ENCODE peak calls at places on chromosomes 6 and 20, in five cellular contexts. G is AG04449, H is astrocyte of the spinal cord, F is right lobe of liver, Q is cardiac fibroblast. E is an unnamed sample.

GRCh38 chr6:142518126-142518525 is 216.3 kb downstream of the ADGRG6 start:
- DNase-seq in Q (peak), G (no peak), H (no peak), F (no peak), E (no peak)

GRCh38 chr6:35663001-35663400 is 25.7 kb downstream of the FKBP5 start:
- DNase-seq in F (no peak), H (peak), G (no peak), Q (no peak), E (no peak)

GRCh38 chr6:163427498-163428254 is 13.2 kb downstream of the QKI start:
- DNase-seq in H (peak), G (peak), Q (peak), F (no peak), E (no peak)

GRCh38 chr6:126804255-126805064 is 314.0 kb upstream of the RSPO3 start:
- DNase-seq in Q (peak), H (peak), G (no peak), F (peak), E (peak)

GRCh38 chr6:84860954-84861353 is 96.6 kb upstream of the TBX18 start:
- DNase-seq in F (no peak), G (no peak), H (no peak), Q (no peak), E (no peak)

GRCh38 chr6:63705707-63706106 is 70.1 kb downstream of the PHF3 start:
- DNase-seq in H (no peak), F (no peak), G (no peak), Q (no peak), E (no peak)

GRCh38 chr6:32086661-32087573 is 22.2 kb downstream of the TNXB start:
- DNase-seq in G (no peak), Q (peak), H (peak), F (peak), E (peak)

GRCh38 chr6:5744497-5744896 is 262.2 kb downstream of the NRN1 start:
- DNase-seq in Q (peak), H (no peak), F (no peak), G (no peak), E (no peak)

GRCh38 chr20:14829897-14830296 is 492.5 kb upstream of the FLRT3 start:
- DNase-seq in H (no peak), G (no peak), Q (no peak), F (no peak), E (no peak)

GRCh38 chr6:3337521-3338350 is 79.0 kb downstream of the PSMG4 start:
- DNase-seq in G (no peak), H (no peak), F (no peak), Q (no peak), E (no peak)

GRCh38 chr6:10977231-10977968 is 66.7 kb downstream of the ELOVL2 start:
- DNase-seq in H (no peak), G (no peak), Q (no peak), F (no peak), E (no peak)

GRCh38 chr6:25389501-25389900 is 110.3 kb downstream of the CARMIL1 start:
- DNase-seq in Q (peak), G (no peak), H (peak), F (no peak), E (peak)

GRCh38 chr20:22908944-22909343 is 126.2 kb upstream of the SSTR4 start:
- DNase-seq in F (no peak), Q (no peak), H (no peak), G (no peak), E (no peak)

GRCh38 chr6:150143521-150144293 is 863 bp downstream of the PPP1R14C start:
- DNase-seq in G (no peak), F (no peak), Q (no peak), H (no peak), E (no peak)

GRCh38 chr6:150140236-150140969 is 2.4 kb upstream of the PPP1R14C start:
- DNase-seq in H (no peak), G (no peak), Q (no peak), F (no peak), E (no peak)

GRCh38 chr6:150144294-150144868 is 1.5 kb downstream of the PPP1R14C start:
- DNase-seq in H (no peak), F (no peak), G (no peak), Q (no peak), E (no peak)

GRCh38 chr6:150142657-150143501 is at the start of gene PPP1R14C:
- DNase-seq in Q (peak), F (no peak), H (no peak), G (no peak), E (no peak)

GRCh38 chr6:150142304-150142656 is 564 bp upstream of the PPP1R14C start:
- DNase-seq in H (no peak), G (no peak), Q (peak), F (no peak), E (peak)
- H3K4me3 ChIP-seq in H (peak), G (peak), Q (peak), F (peak), E (peak)

GRCh38 chr20:58429303-58429702 is 40.3 kb downstream of the VAPB start:
- DNase-seq in F (no peak), Q (no peak), G (no peak), H (no peak), E (no peak)
- TF ChIP-seq CTCF in F (peak), Q (no peak), G (no peak), H (no peak), E (no peak)

GRCh38 chr6:106702046-106702445 is 72.7 kb downstream of the QRSL1 start:
- DNase-seq in H (no peak), F (no peak), Q (no peak), G (no peak), E (no peak)
- H3K4me3 ChIP-seq in H (no peak), F (no peak), Q (no peak), G (no peak), E (no peak)

GRCh38 chr6:149484733-149485700 is at the start of gene ZC3H12D:
- DNase-seq in F (no peak), Q (peak), G (no peak), H (peak), E (peak)
- TF ChIP-seq CTCF in F (no peak), Q (peak), G (no peak), H (no peak), E (peak)

DNA sequence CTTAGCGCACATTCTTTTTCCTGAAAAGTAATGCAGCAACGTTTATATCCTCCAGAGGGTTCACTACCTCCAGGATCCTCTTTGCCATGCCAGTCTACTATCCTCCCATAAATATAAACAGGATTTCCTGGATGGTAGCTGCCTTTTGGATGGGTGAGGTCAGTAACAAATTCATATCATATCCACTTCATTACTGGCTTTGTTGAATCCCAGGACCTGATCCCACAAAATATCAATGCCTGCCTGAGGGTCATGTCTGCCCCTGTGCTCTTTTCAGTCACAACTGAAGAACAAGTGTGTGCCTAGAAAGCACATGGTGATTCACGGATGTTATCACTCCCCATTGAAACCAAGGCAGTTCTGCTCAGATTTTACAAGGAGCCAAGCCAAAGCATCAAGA is 30.3 kb downstream of the ADGRF5 start:
- DNase-seq in F (no peak), Q (no peak), H (no peak), G (no peak), E (no peak)
- H3K4me3 ChIP-seq in F (no peak), Q (no peak), H (no peak), G (no peak), E (no peak)

DNA sequence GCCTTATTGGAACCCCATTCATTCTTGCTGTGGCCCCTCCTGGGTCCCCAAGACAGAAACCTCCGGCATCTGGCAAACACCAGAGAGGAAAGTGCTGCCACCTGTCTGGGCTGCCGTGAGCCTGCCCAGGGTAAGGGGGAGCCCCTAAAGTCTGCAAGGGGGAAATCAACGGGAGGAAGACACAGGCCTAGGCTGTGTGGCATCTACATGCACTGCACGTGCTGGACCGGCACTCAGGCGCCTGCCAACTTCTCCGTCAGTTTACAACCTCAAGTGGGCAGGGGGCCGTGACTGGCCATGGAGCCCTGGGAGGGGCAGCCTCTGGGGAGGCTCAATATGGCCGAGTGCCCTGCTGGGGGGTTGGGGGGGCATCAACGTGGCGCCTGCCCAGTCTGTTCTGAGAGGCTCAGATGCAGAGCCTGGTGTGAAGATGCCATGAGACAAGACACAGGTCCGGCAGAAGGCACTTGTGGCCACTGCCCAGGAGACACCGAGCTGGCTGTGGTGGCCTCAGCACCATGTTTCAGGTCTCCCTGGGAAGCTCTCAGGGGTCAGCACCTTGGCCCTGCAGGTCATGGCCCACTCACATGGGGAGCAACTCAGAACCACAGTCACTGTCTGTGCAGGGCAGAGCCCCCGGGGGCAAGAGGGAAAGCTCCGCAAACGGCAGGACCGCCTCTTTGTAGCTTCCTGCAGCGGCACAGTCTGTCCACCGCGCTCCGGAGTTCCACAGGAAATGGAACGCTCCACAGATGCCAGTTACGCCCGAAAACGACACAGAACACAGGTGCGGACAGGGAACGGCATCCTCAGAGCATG is 8.4 kb downstream of the UCKL1 start:
- DNase-seq in Q (no peak), H (no peak), G (no peak), F (no peak), E (no peak)
- TF ChIP-seq CTCF in Q (no peak), H (no peak), G (no peak), F (no peak), E (no peak)

GRCh38 chr6:33738879-33739278 is 7.8 kb downstream of the IP6K3 start:
- DNase-seq in G (no peak), F (no peak), H (no peak), Q (no peak), E (no peak)

GRCh38 chr6:33740204-33740608 is 6.5 kb downstream of the IP6K3 start:
- DNase-seq in F (peak), H (no peak), Q (peak), G (no peak), E (no peak)

GRCh38 chr6:33742092-33742491 is 4.6 kb downstream of the IP6K3 start:
- DNase-seq in G (no peak), F (no peak), Q (no peak), H (no peak), E (no peak)

GRCh38 chr6:33739611-33740010 is 7.1 kb downstream of the IP6K3 start:
- DNase-seq in G (no peak), H (no peak), F (peak), Q (no peak), E (no peak)

DNA sequence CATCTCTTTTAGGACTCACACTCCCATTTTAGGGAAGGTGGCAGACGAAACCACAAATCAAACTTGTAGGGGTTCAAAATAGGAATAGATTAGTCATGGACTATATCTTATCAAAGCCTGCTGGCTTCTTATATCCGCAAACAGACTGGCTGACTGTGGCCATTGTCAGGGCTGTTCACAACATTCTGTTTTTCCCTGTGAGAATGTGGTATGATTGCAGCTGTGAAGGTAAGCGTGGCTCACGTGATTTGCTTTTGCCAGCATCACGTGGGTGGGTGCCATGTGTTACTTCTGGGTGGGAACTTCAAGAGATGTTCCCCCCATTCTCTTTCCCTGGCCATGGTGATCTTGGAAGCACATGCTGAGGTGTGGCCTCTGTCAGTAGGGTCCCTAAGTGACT is 5.9 kb downstream of the IP6K3 start:
- DNase-seq in G (no peak), H (no peak), F (no peak), Q (no peak), E (no peak)
- H3K4me3 ChIP-seq in G (no peak), H (no peak), F (no peak), Q (no peak), E (no peak)

GRCh38 chr20:2914160-2914559 is 40.9 kb downstream of the PTPRA start:
- DNase-seq in G (no peak), F (no peak), H (peak), Q (peak), E (no peak)
- TF ChIP-seq CTCF in G (no peak), F (peak), H (peak), Q (peak), E (peak)

GRCh38 chr6:41779336-41779735 is 364 bp downstream of the FRS3 start:
- DNase-seq in H (no peak), F (no peak), G (no peak), Q (no peak), E (no peak)

GRCh38 chr6:41774841-41775240 is 4.9 kb downstream of the FRS3 start:
- DNase-seq in F (no peak), Q (no peak), G (peak), H (no peak), E (no peak)

GRCh38 chr6:41778895-41779294 is 805 bp downstream of the FRS3 start:
- DNase-seq in G (no peak), F (no peak), H (no peak), Q (no peak), E (no peak)

GRCh38 chr6:41777886-41778285 is 1.8 kb downstream of the FRS3 start:
- DNase-seq in F (no peak), Q (no peak), G (no peak), H (no peak), E (no peak)

DNA sequence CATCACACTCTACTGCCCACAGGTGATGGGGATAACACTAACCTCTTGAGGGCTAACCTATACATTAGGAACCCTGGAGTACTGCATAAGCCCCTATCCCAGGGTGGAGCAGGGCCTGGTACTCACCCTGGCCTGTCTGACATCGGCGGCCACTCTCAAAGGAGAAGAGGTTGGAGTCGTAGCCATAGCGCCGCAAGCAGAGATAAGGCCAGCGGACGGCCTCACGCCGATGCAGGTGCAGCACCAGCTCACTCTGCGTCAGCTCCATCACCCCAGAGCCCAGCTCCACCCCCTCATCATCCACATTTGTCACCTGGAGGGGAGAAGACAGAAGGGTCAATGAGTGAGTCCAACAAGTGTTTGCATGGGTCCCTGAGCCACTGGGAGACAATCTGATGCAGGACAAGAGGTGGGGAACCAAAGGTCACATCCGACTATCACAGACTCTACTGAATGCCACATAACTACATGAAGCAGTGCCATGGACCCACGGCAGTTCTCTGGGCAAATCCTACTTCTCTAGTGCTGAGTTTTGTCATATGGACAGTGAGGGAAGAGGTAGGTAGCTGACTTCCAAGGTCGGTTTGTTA is 4.3 kb downstream of the FRS3 start:
- DNase-seq in G (no peak), H (no peak), Q (no peak), F (no peak), E (no peak)
- H3K4me3 ChIP-seq in G (no peak), H (no peak), Q (no peak), F (no peak), E (no peak)